ENCODE peak calls at places on chromosomes 4 and X, in four cellular contexts. Y, U, Z and C are unnamed samples.

GRCh38 chr4:90753068-90753467 is 625.9 kb downstream of the CCSER1 start:
- DNase-seq in Z (no peak), Y (no peak), U (no peak), C (no peak)

GRCh38 chr4:168886361-168886760 is 123.7 kb downstream of the CBR4 start:
- DNase-seq in Z (no peak), Y (peak), U (no peak), C (no peak)

GRCh38 chr4:105234582-105234981 is 87.9 kb downstream of the TET2 start:
- DNase-seq in Z (no peak), Y (no peak), U (no peak), C (no peak)

GRCh38 chr4:112515278-112516075 is 503 bp downstream of the NEUROG2 start:
- DNase-seq in Z (peak), Y (peak), U (peak), C (no peak)

GRCh38 chrX:40415675-40416074 is 165.1 kb upstream of the ATP6AP2 start:
- DNase-seq in Z (no peak), U (no peak), Y (no peak), C (no peak)

GRCh38 chr4:10622728-10623127 is 61.8 kb downstream of the CLNK start:
- DNase-seq in Y (peak), Z (no peak), U (no peak), C (no peak)

GRCh38 chr4:173852775-173853174 is 322.7 kb upstream of the HAND2 start:
- DNase-seq in U (no peak), Y (no peak), Z (no peak), C (no peak)

GRCh38 chr4:110512901-110513300 is 36.9 kb downstream of the ENPEP start:
- DNase-seq in U (no peak), Z (no peak), Y (no peak), C (no peak)

GRCh38 chr4:108029731-108030130 is 40.0 kb downstream of the HADH start:
- DNase-seq in U (no peak), Z (no peak), Y (no peak), C (no peak)

GRCh38 chr4:140186651-140187315 is 32.8 kb upstream of the MAML3 start:
- DNase-seq in Z (no peak), U (no peak), Y (peak), C (no peak)

GRCh38 chrX:110021180-110022022 is 18.5 kb downstream of the TMEM164 start:
- DNase-seq in Y (no peak), U (no peak), Z (no peak), C (no peak)

GRCh38 chr4:184798504-184798903 is 27.3 kb downstream of the ACSL1 start:
- DNase-seq in Z (no peak), U (no peak), Y (no peak), C (no peak)

GRCh38 chr4:21901831-21902230 is 46.7 kb downstream of the KCNIP4 start:
- DNase-seq in Z (no peak), Y (peak), U (no peak), C (no peak)

GRCh38 chr4:54800831-54801530 is 143.2 kb downstream of the KIT start:
- DNase-seq in Y (no peak), Z (no peak), U (no peak), C (no peak)

GRCh38 chr4:130183796-130184195 is 1087.8 kb downstream of the C4orf33 start:
- DNase-seq in U (no peak), Z (no peak), Y (no peak), C (no peak)

GRCh38 chrX:13469963-13470679 is 99.3 kb upstream of the EGFL6 start:
- DNase-seq in U (no peak), Z (no peak), Y (peak), C (no peak)

GRCh38 chrX:39220952-39221351 is 419.7 kb downstream of the MID1IP1 start:
- DNase-seq in Z (no peak), Y (no peak), U (no peak), C (no peak)

GRCh38 chrX:56764153-56764974 is 35.3 kb downstream of the NBDY start:
- DNase-seq in Y (peak), Z (peak), U (peak), C (peak)

GRCh38 chr4:41287005-41287404 is 30.3 kb downstream of the UCHL1 start:
- DNase-seq in U (no peak), Z (no peak), Y (peak), C (no peak)

GRCh38 chr4:140575489-140575888 is 6.7 kb upstream of the UCP1 start:
- DNase-seq in Y (no peak), U (no peak), Z (no peak), C (no peak)

GRCh38 chr4:25795566-25796454 is 67.0 kb downstream of the SEL1L3 start:
- DNase-seq in Y (no peak), U (peak), Z (no peak), C (peak)

GRCh38 chr4:189656551-189657165 is 284.0 kb upstream of the FRG1 start:
- DNase-seq in Y (no peak), Z (no peak), U (no peak), C (no peak)

GRCh38 chrX:102835504-102836146 is 101.4 kb upstream of the RAB40AL start:
- DNase-seq in Z (peak), Y (peak), U (peak), C (peak)

GRCh38 chr4:48799157-48799556 is 19.1 kb upstream of the FRYL start:
- DNase-seq in Y (no peak), U (no peak), Z (no peak), C (no peak)

GRCh38 chrX:23786268-23786815 is 3.4 kb downstream of the SAT1 start:
- DNase-seq in U (no peak), Z (no peak), Y (peak), C (no peak)

GRCh38 chrX:7062276-7062675 is 85.2 kb upstream of the STS start:
- DNase-seq in Z (no peak), Y (peak), U (no peak), C (no peak)

GRCh38 chr4:38313999-38314561 is 349.9 kb upstream of the KLF3 start:
- DNase-seq in Y (peak), U (no peak), Z (no peak), C (no peak)

GRCh38 chr4:77036206-77036605 is 39.6 kb downstream of the CCNI start:
- DNase-seq in U (no peak), Z (no peak), Y (no peak), C (no peak)

GRCh38 chr4:176323511-176324160 is 3.9 kb downstream of the SPCS3 start:
- DNase-seq in Y (no peak), U (no peak), Z (no peak), C (no peak)

GRCh38 chr4:96598465-96598864 is 758.6 kb downstream of the PDHA2 start:
- DNase-seq in U (peak), Y (no peak), Z (no peak), C (no peak)

GRCh38 chr4:20313237-20314030 is 61.7 kb downstream of the SLIT2 start:
- DNase-seq in Y (peak), U (peak), Z (no peak), C (peak)

GRCh38 chr4:168830777-168831512 is 179.1 kb downstream of the CBR4 start:
- DNase-seq in Z (no peak), Y (no peak), U (no peak), C (no peak)

GRCh38 chrX:100720301-100720700 is 11.6 kb downstream of the SYTL4 start:
- DNase-seq in Z (no peak), U (no peak), Y (no peak), C (no peak)

GRCh38 chr4:176775326-176775725 is 17.4 kb downstream of the VEGFC start:
- DNase-seq in Z (no peak), Y (no peak), U (no peak), C (no peak)

GRCh38 chr4:71113294-71113693 is 119.8 kb downstream of the DCK start:
- DNase-seq in Y (peak), Z (no peak), U (peak), C (no peak)

GRCh38 chr4:1814453-1814852 is 21.4 kb downstream of the FGFR3 start:
- DNase-seq in Y (no peak), Z (no peak), U (no peak), C (no peak)

GRCh38 chr4:6938237-6938636 is 28.6 kb downstream of the TBC1D14 start:
- DNase-seq in Y (no peak), Z (no peak), U (no peak), C (no peak)

GRCh38 chr4:20028694-20029093 is 223.0 kb upstream of the SLIT2 start:
- DNase-seq in U (no peak), Z (no peak), Y (no peak), C (no peak)

GRCh38 chrX:11530621-11531020 is 135.1 kb downstream of the ARHGAP6 start:
- DNase-seq in Y (no peak), Z (no peak), U (no peak), C (no peak)
- TF ChIP-seq HMGXB4 in Y (no peak), Z (no peak), U (no peak), C (no peak)

DNA sequence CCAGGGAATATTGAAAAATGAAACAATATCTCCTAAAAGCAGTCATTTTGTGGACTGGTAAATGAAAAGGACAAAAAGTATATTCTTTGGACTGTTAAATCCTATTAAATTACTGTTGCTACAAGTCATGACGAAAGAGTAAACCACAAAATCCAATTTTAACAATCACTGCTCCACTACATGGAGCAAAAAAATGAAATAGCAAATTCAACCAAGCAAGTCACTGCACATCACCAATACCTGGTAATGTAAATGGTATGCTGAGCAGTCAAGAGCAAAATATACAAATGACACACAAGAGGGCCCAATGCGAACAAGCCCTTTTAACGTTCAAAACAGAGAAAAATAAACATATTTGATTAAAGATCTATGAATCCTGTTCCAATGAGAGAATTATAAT is 126.2 kb downstream of the KLHL13 start:
- DNase-seq in Y (no peak), Z (no peak), U (no peak), C (no peak)
- TF ChIP-seq HMGXB4 in Y (no peak), Z (no peak), U (no peak), C (no peak)

DNA sequence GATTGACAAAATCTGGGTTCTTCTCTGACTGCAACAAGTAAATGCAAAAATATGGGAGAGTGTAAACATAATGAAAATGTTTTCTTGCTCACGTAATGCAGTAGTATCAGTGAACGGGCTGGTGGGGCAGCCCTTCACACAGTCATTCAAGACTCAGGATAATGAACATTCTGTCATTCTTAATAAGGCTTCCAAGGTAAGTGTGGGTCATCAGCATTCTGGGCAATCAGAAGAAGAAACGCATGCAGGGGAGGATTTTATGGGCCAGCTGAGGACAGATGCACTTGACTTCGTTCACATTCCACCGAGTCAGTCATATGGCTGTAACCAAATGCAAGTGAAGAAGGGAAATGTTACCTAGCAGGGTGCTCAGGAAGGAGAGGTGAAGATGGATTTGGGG is 67.9 kb upstream of the MAP9 start:
- DNase-seq in Y (no peak), Z (no peak), U (no peak), C (no peak)
- TF ChIP-seq HMGXB4 in Y (no peak), Z (no peak), U (no peak), C (no peak)

DNA sequence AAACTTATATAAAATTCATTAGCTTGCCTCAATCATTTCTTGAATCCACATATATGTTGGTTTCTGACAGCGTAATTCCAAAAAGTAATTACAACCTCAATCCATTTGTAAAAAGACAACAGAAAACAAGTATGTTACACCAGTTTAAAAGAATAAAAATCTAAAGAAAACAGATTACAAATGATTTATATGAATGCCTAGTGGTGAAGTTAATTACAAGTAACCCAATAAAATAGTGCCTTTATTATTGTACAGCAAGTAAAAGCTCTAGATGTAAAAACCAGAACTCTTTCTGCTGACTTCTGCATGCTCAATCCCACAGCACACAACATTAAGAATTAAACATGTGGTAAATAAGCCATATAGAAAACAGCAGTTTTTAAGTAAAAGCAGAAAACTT is 197.8 kb downstream of the MAB21L2 start:
- DNase-seq in Z (no peak), Y (no peak), U (no peak), C (no peak)
- TF ChIP-seq HMGXB4 in Z (no peak), Y (no peak), U (no peak), C (no peak)

GRCh38 chr4:36054750-36055467 is 189.4 kb downstream of the ARAP2 start:
- DNase-seq in Z (no peak), U (no peak), Y (no peak), C (no peak)
- TF ChIP-seq HMGXB4 in Z (no peak), U (no peak), Y (no peak), C (no peak)

DNA sequence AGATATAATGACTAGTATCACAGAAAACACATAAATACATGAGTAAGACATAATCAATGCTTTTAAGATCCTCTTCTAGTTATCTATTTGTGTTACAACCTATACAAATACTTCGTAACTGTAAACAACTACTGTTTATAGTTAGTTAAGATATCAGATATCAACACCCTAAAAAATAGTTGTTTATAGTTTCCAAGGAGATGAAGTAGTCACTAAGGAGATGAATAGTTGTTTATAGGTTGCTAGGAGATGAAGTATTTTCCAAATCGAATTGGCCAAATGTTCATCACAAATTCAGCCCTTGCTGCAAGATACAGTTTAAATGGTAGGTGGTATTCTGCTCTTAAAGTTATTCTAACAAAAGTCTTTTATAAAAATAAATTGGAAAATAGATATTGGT is 618.2 kb upstream of the PCDH10 start:
- DNase-seq in Y (no peak), U (no peak), Z (no peak), C (no peak)
- TF ChIP-seq HMGXB4 in Y (no peak), U (no peak), Z (no peak), C (no peak)

GRCh38 chrX:71253253-71254091 is 468 bp downstream of the ZMYM3 start:
- DNase-seq in Z (peak), U (peak), Y (peak), C (peak)
- TF ChIP-seq HMGXB4 in Z (no peak), U (no peak), Y (no peak), C (peak)

GRCh38 chrX:131942045-131942444 is 81.1 kb upstream of the STK26 start:
- DNase-seq in Z (no peak), U (no peak), Y (no peak), C (no peak)

DNA sequence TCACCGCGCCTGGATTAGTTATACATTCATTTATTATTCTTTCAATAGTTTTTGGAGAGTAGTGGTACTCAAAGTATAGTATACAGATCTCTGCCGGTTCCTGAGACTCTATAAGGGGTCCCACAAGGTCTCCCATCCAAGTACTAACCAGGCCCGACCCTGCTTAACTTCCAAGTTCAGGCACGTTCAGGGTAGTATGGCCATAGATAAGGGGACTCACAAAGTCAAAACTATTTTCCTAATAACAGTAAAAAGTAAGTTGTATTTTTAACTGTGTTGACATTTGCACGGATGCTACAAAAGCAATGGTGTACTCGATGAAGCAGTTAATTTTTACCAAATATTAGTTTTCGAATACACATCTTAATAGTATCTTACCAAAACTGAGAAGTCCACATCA is 84.4 kb upstream of the STK26 start:
- DNase-seq in Z (no peak), U (no peak), Y (no peak), C (no peak)
- TF ChIP-seq HMGXB4 in Z (no peak), U (no peak), Y (no peak), C (no peak)